ENCODE peak calls at places on chromosomes 3 and 15, in ten cellular contexts. K, G, M, U, S, E, J, X, C and H are unnamed samples.

GRCh38 chr15:38002883-38003477 is 68.5 kb downstream of the TMCO5A start:
- DNase-seq in X (peak; percentile 84), M (peak; percentile 81), C (no peak), G (peak; percentile 14), J (no peak), U (peak; percentile 79), E (peak; percentile 80), K (peak; percentile 49), S (peak; percentile 51), H (peak; percentile 62)

GRCh38 chr3:177015881-177016280 is 181.4 kb downstream of the TBL1XR1 start:
- DNase-seq in C (no peak), G (no peak), E (no peak), K (no peak), S (no peak), M (no peak), J (no peak), U (no peak), X (no peak), H (no peak)

GRCh38 chr15:70062321-70062956 is 35.3 kb downstream of the TLE3 start:
- DNase-seq in S (peak; percentile 53), J (peak; percentile 34), K (peak; percentile 79), X (peak; percentile 90), G (peak; percentile 67), C (peak; percentile 32), E (no peak), U (no peak), M (peak; percentile 48), H (peak; percentile 74)

GRCh38 chr3:194184265-194184751 is 48.4 kb downstream of the HES1 start:
- DNase-seq in E (no peak), X (no peak), G (no peak), S (no peak), J (no peak), C (no peak), U (no peak), K (no peak), M (peak; percentile 71), H (peak; percentile 13)

GRCh38 chr15:84962975-84963374 is 18.7 kb upstream of the PDE8A start:
- DNase-seq in X (no peak), K (no peak), U (no peak), C (no peak), E (no peak), G (no peak), S (no peak), M (no peak), J (no peak), H (no peak)

GRCh38 chr15:101723161-101723873 is 956 bp downstream of the TARS3 start:
- DNase-seq in M (no peak), S (no peak), J (peak; percentile 59), X (peak; percentile 26), K (no peak), C (no peak), G (no peak), U (no peak), E (peak; percentile 73), H (no peak)

GRCh38 chr15:84151205-84151931 is 84.2 kb upstream of the GOLGA6L4 start:
- DNase-seq in G (no peak), U (no peak), J (no peak), E (no peak), S (no peak), M (no peak), X (no peak), C (no peak), K (no peak), H (no peak)

GRCh38 chr3:3059637-3060036 is 50.5 kb downstream of the IL5RA start:
- DNase-seq in M (no peak), C (no peak), E (no peak), K (no peak), J (no peak), S (no peak), G (no peak), X (no peak), U (no peak), H (no peak)

GRCh38 chr3:196189608-196190347 is 21.4 kb downstream of the ZDHHC19 start:
- DNase-seq in X (no peak), K (no peak), C (no peak), J (peak; percentile 35), M (no peak), G (no peak), E (no peak), U (no peak), S (no peak), H (no peak)

GRCh38 chr3:156620901-156621300 is 53.5 kb upstream of the TIPARP start:
- DNase-seq in K (no peak), G (no peak), M (no peak), S (no peak), X (no peak), C (no peak), U (no peak), E (peak; percentile 42), J (no peak), H (no peak)

GRCh38 chr3:108806316-108806715 is 16.3 kb upstream of the TRAT1 start:
- DNase-seq in X (no peak), C (no peak), J (peak; percentile 70), K (no peak), S (no peak), E (no peak), M (no peak), G (no peak), U (no peak), H (no peak)

GRCh38 chr3:159740054-159740453 is 248.6 kb upstream of the IL12A start:
- DNase-seq in K (no peak), E (no peak), C (no peak), U (no peak), S (no peak), J (no peak), M (no peak), G (no peak), X (no peak), H (no peak)

GRCh38 chr15:25905140-25905539 is 42.0 kb upstream of the ATP10A start:
- DNase-seq in S (peak; percentile 64), E (peak; percentile 96), X (peak; percentile 88), U (no peak), G (no peak), M (no peak), K (no peak), C (no peak), J (no peak), H (no peak)

GRCh38 chr3:171979081-171979480 is 60.3 kb upstream of the FNDC3B start:
- DNase-seq in E (no peak), X (no peak), K (no peak), U (no peak), G (no peak), C (no peak), J (no peak), M (no peak), S (no peak), H (no peak)
- H3K27ac ChIP-seq in E (no peak overlapping the region), X (no peak overlapping the region), K (no peak overlapping the region), U (no peak overlapping the region), G (no peak overlapping the region), C (no peak overlapping the region), J (no peak overlapping the region), M (no peak overlapping the region), S (no peak overlapping the region), H (no peak overlapping the region)

DNA sequence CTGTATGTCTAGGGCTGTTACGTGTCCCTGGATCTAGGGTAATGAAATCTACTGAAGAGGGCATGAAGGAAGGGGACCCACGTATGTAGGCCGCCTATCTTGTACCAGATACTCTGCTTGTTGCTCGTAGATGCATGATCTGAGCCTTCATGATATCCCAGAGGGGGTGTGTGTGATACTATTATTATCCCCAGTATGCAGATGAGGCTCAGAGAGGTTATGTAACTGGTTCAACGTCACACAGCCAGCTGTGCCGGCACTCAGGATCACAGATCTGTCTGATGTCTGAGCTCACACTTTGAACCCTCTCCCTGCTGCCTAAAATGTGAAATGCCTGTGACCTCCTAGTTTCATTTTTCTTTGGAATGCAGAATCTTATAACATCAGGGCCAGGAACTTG is 36.2 kb upstream of the SEC13 start:
- DNase-seq in S (no peak), X (no peak), J (no peak), U (no peak), K (no peak), G (no peak), C (no peak), M (no peak), E (no peak), H (no peak)
- H3K27ac ChIP-seq in S (no peak overlapping the region), X (peak overlapping the region; percentile 51), J (no peak overlapping the region), U (no peak overlapping the region), K (no peak overlapping the region), G (no peak overlapping the region), C (no peak overlapping the region), M (no peak overlapping the region), E (peak overlapping the region; percentile 39), H (no peak overlapping the region)

GRCh38 chr3:127768346-127769008 is 53.8 kb downstream of the MGLL start:
- DNase-seq in E (peak; percentile 97), J (no peak), S (no peak), X (peak; percentile 99), C (peak; percentile 67), M (no peak), G (no peak), K (no peak), U (peak; percentile 62), H (no peak)
- H3K27ac ChIP-seq in E (peak overlapping the region; percentile 83), J (no peak overlapping the region), S (no peak overlapping the region), X (peak overlapping the region; percentile 99), C (peak overlapping the region; percentile 65), M (no peak overlapping the region), G (no peak overlapping the region), K (no peak overlapping the region), U (peak overlapping the region; percentile 76), H (no peak overlapping the region)

DNA sequence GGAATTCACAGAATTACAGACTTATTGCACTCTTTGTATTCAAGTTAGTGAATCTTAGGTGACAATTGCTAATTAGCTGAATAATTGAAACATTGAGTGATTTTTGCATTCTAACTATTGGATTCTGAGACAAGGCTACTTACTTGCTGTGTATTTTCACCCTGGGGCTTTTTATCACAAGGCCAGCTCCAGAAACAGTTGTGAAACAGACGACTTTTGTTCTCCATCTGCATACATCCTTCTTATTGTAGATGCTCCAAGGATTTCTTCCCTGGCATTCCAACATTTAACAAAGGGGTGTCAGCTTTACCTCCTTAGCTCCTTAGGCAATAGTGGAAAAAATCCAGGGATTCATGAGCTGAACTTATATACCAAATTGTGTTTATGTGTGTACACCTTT is 233.2 kb upstream of the CHRM5 start:
- DNase-seq in S (no peak), M (peak; percentile 25), J (no peak), U (no peak), G (no peak), X (no peak), K (no peak), E (no peak), C (no peak), H (no peak)
- H3K27ac ChIP-seq in S (no peak overlapping the region), M (no peak overlapping the region), J (no peak overlapping the region), U (no peak overlapping the region), G (no peak overlapping the region), X (no peak overlapping the region), K (no peak overlapping the region), E (no peak overlapping the region), C (no peak overlapping the region), H (no peak overlapping the region)